ENCODE peak calls at places on chromosomes 13 and 19, in five cellular contexts. J, K, H, D and X are unnamed samples.

GRCh38 chr13:54593504-54593903 is 1564.9 kb downstream of the OLFM4 start:
- DNase-seq in H (no peak), J (no peak), D (no peak), K (no peak), X (no peak)

GRCh38 chr13:68190826-68191225 is 960.7 kb upstream of the PCDH9 start:
- DNase-seq in H (no peak), D (no peak), K (no peak), J (no peak), X (no peak)

GRCh38 chr19:22427587-22428298 is 5.6 kb upstream of the ZNF98 start:
- DNase-seq in J (no peak), H (no peak), D (no peak), K (no peak), X (no peak)

GRCh38 chr13:35797946-35798345 is 321.5 kb upstream of the MAB21L1 start:
- DNase-seq in K (no peak), H (no peak), D (no peak), J (no peak), X (no peak)

GRCh38 chr13:108755084-108755483 is 125.7 kb downstream of the MYO16 start:
- DNase-seq in K (no peak), J (no peak), H (no peak), D (no peak), X (no peak)

GRCh38 chr19:4278460-4278901 is 585 bp upstream of the SHD start:
- DNase-seq in H (no peak), K (no peak), J (no peak), D (no peak), X (no peak)

GRCh38 chr19:58562126-58563033 is 4.0 kb upstream of the UBE2M start:
- DNase-seq in D (peak), K (peak), J (peak), H (peak), X (no peak)

GRCh38 chr13:31200636-31200970 is 828 bp downstream of the B3GLCT start:
- DNase-seq in D (no peak), K (peak), J (peak), H (peak), X (no peak)

GRCh38 chr13:85535306-85535705 is 263.9 kb downstream of the SLITRK6 start:
- DNase-seq in H (no peak), J (no peak), D (no peak), K (no peak), X (no peak)

GRCh38 chr19:40740747-40741146 is 9.5 kb downstream of the ACTMAP start:
- DNase-seq in D (no peak), J (no peak), K (peak), H (no peak), X (peak)

GRCh38 chr13:22235285-22235949 is 564.5 kb downstream of the FGF9 start:
- DNase-seq in K (no peak), H (no peak), D (no peak), J (no peak), X (no peak)

GRCh38 chr13:98504371-98504963 is 72.4 kb downstream of the STK24 start:
- DNase-seq in K (no peak), H (no peak), D (peak), J (no peak), X (no peak)

GRCh38 chr13:96481482-96481881 is 391.6 kb downstream of the HS6ST3 start:
- DNase-seq in K (no peak), H (no peak), J (no peak), D (no peak), X (no peak)

GRCh38 chr13:84211048-84211447 is 328.8 kb upstream of the SLITRK1 start:
- DNase-seq in H (no peak), J (no peak), K (no peak), D (no peak), X (no peak)
- H3K4me3 ChIP-seq in H (no peak), J (no peak), K (no peak), D (no peak), X (no peak)

GRCh38 chr19:13506550-13506878 is 235 bp upstream of the CACNA1A start:
- DNase-seq in H (no peak), K (no peak), D (no peak), J (no peak), X (no peak)
- H3K4me3 ChIP-seq in H (peak), K (no peak), D (no peak), J (no peak), X (peak)

DNA sequence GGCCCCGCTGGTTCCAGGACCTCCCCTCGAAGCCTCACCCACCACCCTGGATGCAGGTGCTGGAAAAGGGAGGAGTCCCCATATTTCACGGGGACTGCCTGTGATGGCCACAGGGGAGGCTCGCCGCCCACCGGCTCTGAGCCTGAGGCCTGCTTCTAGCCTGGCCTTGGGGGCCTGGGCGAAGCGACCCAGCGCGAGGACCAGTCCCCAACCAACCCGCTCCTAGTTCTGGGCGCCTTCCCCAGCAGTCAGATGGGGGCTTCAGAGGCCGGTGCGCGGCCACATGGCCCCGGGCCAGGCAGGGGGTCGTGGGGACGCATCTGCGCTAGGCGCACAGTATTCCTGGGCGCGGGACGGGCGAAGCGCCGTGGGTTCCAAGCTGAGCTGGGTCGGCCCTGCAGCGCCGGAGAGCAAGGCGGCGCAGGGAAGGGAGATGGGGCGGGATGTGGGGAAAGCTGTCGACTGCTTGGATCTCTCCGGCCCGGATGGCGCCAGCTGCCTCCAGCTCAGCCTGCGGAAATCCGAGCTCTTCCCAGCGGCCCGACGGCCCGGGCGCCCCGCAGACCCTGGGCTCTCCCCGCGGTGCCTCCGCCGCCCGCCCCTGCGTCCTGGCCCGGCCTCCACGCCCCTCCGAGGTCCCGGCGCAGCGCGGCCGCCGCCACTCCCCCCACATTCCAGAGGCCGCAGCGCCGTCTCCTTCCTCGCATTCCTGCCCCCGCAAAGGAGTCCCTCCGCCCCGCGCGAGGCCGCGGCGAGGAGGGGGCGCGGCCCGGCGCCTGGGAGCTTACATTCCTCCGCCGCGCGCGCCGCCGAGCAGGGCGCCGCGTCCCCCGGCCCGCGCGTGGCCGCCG is at the start of gene WTIP:
- DNase-seq in D (no peak), K (peak), J (peak), H (no peak), X (no peak)
- H3K4me3 ChIP-seq in D (no peak), K (peak), J (peak), H (peak), X (peak)

DNA sequence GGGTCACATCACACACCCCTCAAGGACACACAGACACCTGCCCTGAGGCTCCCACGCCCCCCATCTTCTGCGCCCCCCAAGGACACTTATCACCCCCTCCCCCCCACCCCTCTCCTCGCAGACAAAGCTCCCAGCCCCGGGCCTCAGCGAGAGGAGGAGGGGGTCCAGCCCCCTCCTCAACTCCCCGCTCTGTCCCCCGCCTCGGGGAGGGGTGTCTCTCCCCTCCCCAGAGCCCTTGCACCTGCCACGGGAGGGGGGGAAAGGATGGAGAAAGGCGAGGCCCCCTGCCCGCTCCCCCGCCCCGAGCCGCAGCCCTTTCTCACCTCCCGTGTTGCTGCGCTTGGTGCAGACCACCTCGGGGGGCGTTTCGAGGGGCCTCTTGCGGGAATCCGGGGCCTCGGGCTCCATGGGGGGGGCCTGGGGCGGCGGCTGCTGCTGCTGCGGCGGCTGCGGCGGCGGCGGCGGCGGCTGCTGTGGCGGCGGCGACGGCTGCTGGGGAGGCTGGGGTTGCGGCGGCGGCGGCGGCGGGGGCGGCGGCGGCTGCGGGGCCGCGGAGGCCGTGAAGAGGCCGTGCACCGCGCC is 630 bp downstream of the NOVA2 start:
- DNase-seq in D (no peak), H (no peak), K (no peak), J (no peak), X (no peak)
- H3K4me3 ChIP-seq in D (no peak), H (peak), K (peak), J (peak), X (peak)

GRCh38 chr13:73800011-73800410 is 334.2 kb downstream of the KLF12 start:
- DNase-seq in H (no peak), D (no peak), K (no peak), J (no peak), X (no peak)
- H3K4me3 ChIP-seq in H (no peak), D (no peak), K (no peak), J (no peak), X (no peak)

DNA sequence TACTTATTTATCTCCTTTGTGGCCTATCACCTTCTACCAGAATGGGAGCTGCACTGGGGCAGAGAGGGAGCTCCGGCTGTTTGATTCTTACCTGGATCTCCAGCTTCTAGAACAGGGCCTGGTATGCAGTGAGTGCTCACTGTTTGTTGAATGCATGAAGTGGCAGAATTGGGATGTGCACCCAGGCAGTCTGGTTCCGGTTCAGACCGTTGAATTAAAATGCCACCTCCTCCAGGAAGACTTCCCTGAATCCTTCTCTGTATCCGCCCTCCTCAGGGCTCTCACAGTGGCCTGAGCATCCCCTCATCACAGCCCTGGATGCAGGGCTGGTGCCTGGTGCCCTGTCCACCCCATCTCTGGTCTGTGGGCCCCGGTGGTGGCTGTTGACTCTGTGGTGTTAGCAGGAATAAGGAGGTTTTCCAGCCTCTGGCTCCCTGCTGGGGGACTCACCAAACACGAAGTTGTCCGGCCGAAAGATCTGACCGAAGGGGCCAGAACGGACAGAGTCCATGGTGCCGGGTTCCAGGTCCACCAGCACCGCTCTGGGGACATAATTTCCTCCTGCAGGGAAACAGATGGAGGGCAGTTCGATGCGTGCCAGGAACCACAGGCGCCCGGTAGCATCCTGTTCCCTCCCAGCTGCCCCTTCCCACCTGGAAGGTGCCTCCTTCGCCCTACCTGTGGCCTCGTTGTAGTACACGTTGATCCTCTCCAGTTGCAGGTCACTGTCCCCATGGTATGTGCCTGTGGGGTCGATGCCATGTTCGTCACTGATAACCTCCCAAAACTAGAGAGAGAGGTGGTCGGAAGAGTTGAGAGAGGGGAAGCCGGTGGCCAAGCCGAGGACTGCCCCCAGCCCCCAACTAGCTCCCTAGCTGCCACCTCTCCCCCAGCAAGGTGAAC is 1.0 kb downstream of the TUBB4A start:
- DNase-seq in D (no peak), H (no peak), K (no peak), J (no peak), X (no peak)
- H3K4me3 ChIP-seq in D (no peak), H (peak), K (peak), J (peak), X (peak)

GRCh38 chr19:39514840-39515550 is at the start of gene SELENOV:
- DNase-seq in H (no peak), K (no peak), J (no peak), D (peak), X (no peak)
- H3K4me3 ChIP-seq in H (peak), K (peak), J (peak), D (no peak), X (peak)

GRCh38 chr13:112103971-112104872 is 37.3 kb downstream of the SOX1 start:
- DNase-seq in J (no peak), D (no peak), K (no peak), H (no peak), X (peak)
- H3K4me3 ChIP-seq in J (no peak), D (no peak), K (no peak), H (peak), X (no peak)